ENCODE peak calls at places on chromosomes 1 and 21, in five cellular contexts. H is HepG2, E is A549, G is K562, J is GM12878. P is an unnamed sample.

GRCh38 chr1:171909711-171910110 is 68.4 kb downstream of the DNM3 start:
- DNase-seq in H (no peak), E (no peak), G (no peak), J (no peak), P (no peak)

GRCh38 chr1:224106568-224107281 is 7.2 kb upstream of the FBXO28 start:
- DNase-seq in H (peak; percentile 43), E (peak; percentile 65), G (peak; percentile 23), J (no peak), P (peak; percentile 45)

GRCh38 chr1:233945573-233945972 is 41.1 kb downstream of the SLC35F3 start:
- DNase-seq in H (no peak), E (no peak), G (no peak), J (peak; percentile 8), P (no peak)

GRCh38 chr21:28135646-28136045 is 857.0 kb downstream of the LTN1 start:
- DNase-seq in H (no peak), E (no peak), G (no peak), J (no peak), P (no peak)

GRCh38 chr1:112165375-112165774 is 175.9 kb upstream of the KCND3 start:
- DNase-seq in H (no peak), E (no peak), G (no peak), J (no peak), P (no peak)

GRCh38 chr1:182564605-182565004 is 24.5 kb downstream of the RNASEL start:
- DNase-seq in H (no peak), E (no peak), G (no peak), J (no peak), P (no peak)

GRCh38 chr1:211726467-211726866 is 51.0 kb upstream of the NEK2 start:
- DNase-seq in H (no peak), E (no peak), G (no peak), J (no peak), P (no peak)

GRCh38 chr1:11057477-11057876 is 2.3 kb downstream of the SRM start:
- DNase-seq in H (no peak), E (no peak), G (no peak), J (no peak), P (no peak)

GRCh38 chr1:90580176-90580575 is 136.9 kb downstream of the BARHL2 start:
- DNase-seq in H (no peak), E (no peak), G (no peak), J (no peak), P (no peak)

GRCh38 chr1:17776426-17776825 is 21.3 kb downstream of the ACTL8 start:
- DNase-seq in H (no peak), E (no peak), G (no peak), J (no peak), P (no peak)

GRCh38 chr1:116089870-116090269 is 21.3 kb upstream of the MAB21L3 start:
- DNase-seq in H (no peak), E (no peak), G (no peak), J (no peak), P (no peak)

GRCh38 chr1:232575524-232576040 is 54.4 kb downstream of the SIPA1L2 start:
- DNase-seq in H (no peak), E (no peak), G (no peak), J (no peak), P (no peak)

GRCh38 chr1:218482683-218483082 is 137.5 kb downstream of the TGFB2 start:
- DNase-seq in H (no peak), E (no peak), G (no peak), J (no peak), P (no peak)
- TF ChIP-seq HDAC2 in H (no peak), E (no peak), G (no peak), J (no peak), P (no peak)

DNA sequence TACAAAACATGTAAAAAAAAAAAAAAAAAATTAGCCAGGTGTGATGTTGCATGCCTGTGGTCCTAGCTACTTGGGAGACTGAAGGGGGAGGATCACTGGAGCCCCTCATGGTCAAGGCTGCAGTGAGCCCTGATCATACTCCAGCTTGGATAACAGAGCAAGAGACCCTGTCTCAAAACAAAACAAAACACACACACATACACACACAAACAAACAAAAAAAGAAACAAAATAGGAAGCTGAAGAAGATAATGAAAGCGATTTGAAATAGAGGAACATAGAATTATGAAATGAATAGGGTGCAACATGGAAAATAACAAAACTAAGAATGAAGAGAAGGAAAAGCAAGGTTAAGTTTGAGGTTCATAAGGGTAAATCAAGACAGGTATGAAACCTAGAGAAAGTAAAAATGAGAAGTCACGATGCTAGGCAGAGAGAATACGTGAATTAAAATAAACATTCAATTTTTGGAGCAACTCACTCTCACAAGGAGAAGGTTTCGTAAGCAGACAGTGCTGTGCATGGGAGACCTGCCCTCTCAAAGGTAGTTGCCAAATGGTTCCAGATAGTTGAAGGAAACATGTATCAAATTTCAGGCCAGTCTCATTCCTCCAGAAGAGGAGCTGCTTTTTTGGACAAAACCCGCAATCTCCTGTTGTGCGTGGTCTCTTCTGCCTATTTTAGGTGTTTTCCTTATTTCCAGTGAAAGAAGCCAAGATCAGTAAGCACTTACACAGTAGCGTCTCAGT is 3.3 kb downstream of the CD46 start:
- DNase-seq in H (no peak), E (no peak), G (no peak), J (no peak), P (no peak)
- TF ChIP-seq HDAC2 in H (no peak), E (no peak), G (no peak), J (no peak), P (no peak)

DNA sequence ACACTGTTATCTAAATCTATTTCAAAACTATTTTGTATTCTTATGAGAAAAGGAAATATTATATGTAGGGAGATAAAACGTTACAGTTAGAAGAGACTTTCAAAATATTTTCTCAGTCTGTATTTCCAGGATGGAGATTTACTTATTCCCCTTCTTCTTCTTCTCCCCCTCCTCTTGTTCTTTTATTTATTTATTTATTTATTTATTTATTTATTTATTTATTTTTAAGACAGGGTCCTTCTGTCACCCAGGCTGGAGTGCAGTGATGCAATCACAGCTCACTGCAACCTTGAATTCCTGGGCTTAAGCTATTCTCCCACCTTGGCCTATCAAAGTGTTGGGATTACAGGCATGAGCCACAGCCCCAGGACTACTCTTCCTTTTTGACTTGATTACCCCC is 2.8 kb upstream of the RPF1 start:
- DNase-seq in H (no peak), E (no peak), G (no peak), J (no peak), P (no peak)
- TF ChIP-seq HDAC2 in H (no peak), E (no peak), G (no peak), J (no peak), P (no peak)

DNA sequence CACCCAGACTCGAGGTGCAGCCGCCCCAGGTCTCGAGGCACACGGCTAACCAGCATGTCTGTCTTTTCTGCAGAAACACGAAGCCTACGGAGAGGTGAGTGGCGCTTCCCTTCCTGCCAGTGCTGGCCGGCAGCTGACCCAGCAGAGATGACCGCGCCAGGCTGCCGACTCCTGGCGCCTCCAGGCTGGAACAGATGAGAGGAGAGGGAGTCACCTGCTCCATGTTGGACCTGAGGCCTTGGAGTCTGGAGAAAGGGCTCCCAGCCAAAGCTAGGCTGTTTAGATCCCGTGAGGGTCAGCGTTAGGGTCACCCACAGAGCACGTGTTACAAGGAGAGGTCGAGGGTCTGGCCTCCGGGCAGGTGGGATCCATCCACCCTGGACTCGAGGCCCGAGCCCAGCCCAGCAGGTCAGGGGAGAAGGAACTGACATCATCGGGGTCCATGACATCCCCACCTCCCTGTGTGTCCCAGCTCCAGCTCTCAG is 14.9 kb downstream of the COL6A2 start:
- DNase-seq in H (no peak), E (no peak), G (no peak), J (no peak), P (no peak)
- TF ChIP-seq HDAC2 in H (no peak), E (no peak), G (no peak), J (no peak), P (no peak)

GRCh38 chr1:200905411-200906052 is 10.8 kb downstream of the INAVA start:
- DNase-seq in H (peak; percentile 60), E (no peak), G (no peak), J (no peak), P (no peak)
- TF ChIP-seq HDAC2 in H (no peak), E (no peak), G (no peak), J (no peak), P (no peak)

DNA sequence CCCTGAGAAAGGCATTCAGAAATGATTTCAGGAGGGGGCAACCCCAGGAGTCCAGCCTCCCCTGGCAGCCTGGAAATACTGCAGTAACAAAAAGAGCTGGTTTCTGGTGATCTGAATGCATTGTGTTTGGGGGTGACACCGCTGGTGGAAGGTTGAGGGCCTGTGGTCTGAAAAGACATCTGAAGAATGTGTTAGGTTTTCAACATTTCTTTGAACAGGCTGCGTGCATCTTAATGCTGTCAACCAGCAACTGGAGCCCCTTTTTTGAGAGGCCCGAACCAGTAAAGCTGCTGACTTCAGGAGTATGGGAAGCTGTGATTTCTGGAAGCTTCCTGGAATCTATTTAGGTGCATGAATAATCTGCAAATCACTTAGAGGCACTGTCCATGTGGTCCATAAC is 17.1 kb downstream of the ATP5PO start:
- DNase-seq in H (no peak), E (no peak), G (no peak), J (no peak), P (no peak)
- TF ChIP-seq HDAC2 in H (no peak), E (no peak), G (no peak), J (no peak), P (no peak)

GRCh38 chr1:235336903-235337302 is 8.5 kb downstream of the GGPS1 start:
- DNase-seq in H (no peak), E (no peak), G (no peak), J (no peak), P (no peak)
- TF ChIP-seq HDAC2 in H (no peak), E (no peak), G (no peak), J (no peak), P (no peak)

GRCh38 chr1:89005286-89006151 is 13.1 kb upstream of the KYAT3 start:
- DNase-seq in H (no peak), E (no peak), G (no peak), J (no peak), P (no peak)
- TF ChIP-seq HDAC2 in H (no peak), E (no peak), G (no peak), J (no peak), P (no peak)

GRCh38 chr1:2961081-2961480 is 60.2 kb upstream of the ACTRT2 start:
- DNase-seq in H (no peak), E (no peak), G (no peak), J (no peak), P (no peak)

GRCh38 chr1:2962541-2962940 is 58.7 kb upstream of the ACTRT2 start:
- DNase-seq in H (no peak), E (no peak), G (no peak), J (no peak), P (no peak)

GRCh38 chr1:2962061-2962460 is 59.2 kb upstream of the ACTRT2 start:
- DNase-seq in H (no peak), E (no peak), G (no peak), J (no peak), P (no peak)

GRCh38 chr1:2961661-2962060 is 59.6 kb upstream of the ACTRT2 start:
- DNase-seq in H (no peak), E (no peak), G (no peak), J (no peak), P (no peak)

GRCh38 chr1:2962946-2963345 is 58.3 kb upstream of the ACTRT2 start:
- DNase-seq in H (no peak), E (no peak), G (no peak), J (no peak), P (no peak)
- TF ChIP-seq HDAC2 in H (no peak), E (no peak), G (no peak), J (no peak), P (no peak)